ENCODE peak calls at places on chromosomes 16 and 17, in ten cellular contexts. J, S, I, V, L, P, T, Q, M and U are unnamed samples.

GRCh38 chr17:55089955-55090573 is 121.5 kb downstream of the STXBP4 start:
- DNase-seq in J (no peak), S (peak), I (peak), V (no peak), L (no peak), P (no peak), T (peak), Q (no peak), M (no peak), U (no peak)

GRCh38 chr17:1907818-1908698 is 78.3 kb downstream of the RPA1 start:
- DNase-seq in J (no peak), S (peak), I (peak), V (peak), L (no peak), P (peak), T (peak), Q (no peak), M (no peak), U (no peak)

GRCh38 chr16:2190659-2191445 is 5.6 kb downstream of the CASKIN1 start:
- DNase-seq in J (no peak), S (no peak), I (no peak), V (no peak), L (no peak), P (no peak), T (no peak), Q (no peak), M (no peak), U (peak)

GRCh38 chr17:67520282-67520906 is 143.3 kb downstream of the PITPNC1 start:
- DNase-seq in J (no peak), S (no peak), I (peak), V (peak), L (no peak), P (no peak), T (no peak), Q (peak), M (peak), U (no peak)

GRCh38 chr17:48767263-48767774 is 38.8 kb upstream of the HOXB13 start:
- DNase-seq in J (no peak), S (no peak), I (no peak), V (no peak), L (no peak), P (no peak), T (no peak), Q (no peak), M (no peak), U (no peak)

GRCh38 chr17:79339311-79339710 is 264.7 kb downstream of the ENGASE start:
- DNase-seq in J (no peak), S (no peak), I (no peak), V (no peak), L (no peak), P (no peak), T (no peak), Q (no peak), M (no peak), U (no peak)

GRCh38 chr17:38509772-38510423 is 81.6 kb downstream of the ARHGAP23 start:
- DNase-seq in J (no peak), S (no peak), I (no peak), V (peak), L (no peak), P (no peak), T (no peak), Q (no peak), M (no peak), U (peak)

GRCh38 chr16:18941471-18941870 is 15.3 kb upstream of the SMG1 start:
- DNase-seq in J (no peak), S (no peak), I (no peak), V (no peak), L (no peak), P (no peak), T (no peak), Q (no peak), M (no peak), U (no peak)

GRCh38 chr17:2024572-2025219 is 438 bp downstream of the RTN4RL1 start:
- DNase-seq in J (no peak), S (no peak), I (no peak), V (no peak), L (no peak), P (no peak), T (peak), Q (no peak), M (no peak), U (no peak)

GRCh38 chr17:49434821-49435581 is 20.3 kb upstream of the PHB1 start:
- DNase-seq in J (no peak), S (no peak), I (peak), V (peak), L (no peak), P (peak), T (peak), Q (no peak), M (no peak), U (peak)

GRCh38 chr17:65170839-65171238 is 33.7 kb downstream of the RGS9 start:
- DNase-seq in J (no peak), S (peak), I (no peak), V (no peak), L (no peak), P (peak), T (no peak), Q (no peak), M (no peak), U (no peak)